ENCODE peak calls at places on chromosomes 5 and 9, in six cellular contexts. One of them, this sample, is unnamed.

GRCh38 chr5:57494104-57495098 is 11.8 kb upstream of the ACTBL2 start:
- DNase-seq in astrocyte: peak; percentile 99
- DNase-seq in pancreas: peak; percentile 60
- DNase-seq in AG09309: peak; percentile 93
- DNase-seq in neural progenitor cell: no peak
- DNase-seq in foreskin fibroblast: peak; percentile 96
- DNase-seq in this sample: peak; percentile 98

GRCh38 chr5:67575087-67575486 is 378.5 kb upstream of the CD180 start:
- DNase-seq in pancreas: no peak
- DNase-seq in AG09309: no peak
- DNase-seq in neural progenitor cell: no peak
- DNase-seq in astrocyte: no peak
- DNase-seq in foreskin fibroblast: no peak
- DNase-seq in this sample: no peak

GRCh38 chr5:23820764-23821471 is 313.5 kb downstream of the PRDM9 start:
- DNase-seq in astrocyte: no peak
- DNase-seq in neural progenitor cell: peak; percentile 45
- DNase-seq in foreskin fibroblast: peak; percentile 37
- DNase-seq in AG09309: no peak
- DNase-seq in pancreas: no peak
- DNase-seq in this sample: peak; percentile 18

GRCh38 chr5:172377856-172378255 is 76.5 kb downstream of the SH3PXD2B start:
- DNase-seq in pancreas: no peak
- DNase-seq in AG09309: no peak
- DNase-seq in neural progenitor cell: no peak
- DNase-seq in foreskin fibroblast: no peak
- DNase-seq in astrocyte: no peak
- DNase-seq in this sample: no peak

GRCh38 chr5:148897842-148898241 is 71.4 kb downstream of the ADRB2 start:
- DNase-seq in astrocyte: no peak
- DNase-seq in foreskin fibroblast: no peak
- DNase-seq in pancreas: no peak
- DNase-seq in AG09309: no peak
- DNase-seq in neural progenitor cell: no peak
- DNase-seq in this sample: no peak

GRCh38 chr9:7145361-7146069 is 387.7 kb downstream of the KDM4C start:
- DNase-seq in neural progenitor cell: no peak
- DNase-seq in pancreas: no peak
- DNase-seq in AG09309: no peak
- DNase-seq in astrocyte: no peak
- DNase-seq in foreskin fibroblast: peak; percentile 9
- DNase-seq in this sample: no peak

GRCh38 chr5:149387081-149387611 is 8.1 kb upstream of the IL17B start:
- DNase-seq in foreskin fibroblast: peak; percentile 72
- DNase-seq in neural progenitor cell: no peak
- DNase-seq in pancreas: no peak
- DNase-seq in astrocyte: peak; percentile 46
- DNase-seq in AG09309: peak; percentile 90
- DNase-seq in this sample: peak; percentile 87

GRCh38 chr5:159525117-159525516 is 194.8 kb upstream of the IL12B start:
- DNase-seq in AG09309: no peak
- DNase-seq in foreskin fibroblast: no peak
- DNase-seq in neural progenitor cell: no peak
- DNase-seq in pancreas: no peak
- DNase-seq in astrocyte: no peak
- DNase-seq in this sample: no peak

GRCh38 chr5:173202266-173202875 is 32.6 kb downstream of the NKX2-5 start:
- DNase-seq in AG09309: no peak
- DNase-seq in astrocyte: no peak
- DNase-seq in foreskin fibroblast: no peak
- DNase-seq in pancreas: no peak
- DNase-seq in neural progenitor cell: peak; percentile 16
- DNase-seq in this sample: no peak

GRCh38 chr5:147578228-147579024 is 68.6 kb upstream of the DPYSL3 start:
- DNase-seq in pancreas: no peak
- DNase-seq in astrocyte: peak; percentile 60
- DNase-seq in AG09309: no peak
- DNase-seq in foreskin fibroblast: peak; percentile 82
- DNase-seq in neural progenitor cell: peak; percentile 68
- DNase-seq in this sample: peak; percentile 60

GRCh38 chr9:12771891-12772290 is 2.9 kb upstream of the LURAP1L start:
- DNase-seq in AG09309: no peak
- DNase-seq in neural progenitor cell: no peak
- DNase-seq in pancreas: no peak
- DNase-seq in foreskin fibroblast: peak; percentile 61
- DNase-seq in astrocyte: peak; percentile 43
- DNase-seq in this sample: peak; percentile 72

GRCh38 chr5:168843277-168843997 is 264.3 kb upstream of the PANK3 start:
- DNase-seq in pancreas: no peak
- DNase-seq in foreskin fibroblast: peak; percentile 51
- DNase-seq in astrocyte: no peak
- DNase-seq in AG09309: no peak
- DNase-seq in neural progenitor cell: no peak
- DNase-seq in this sample: peak; percentile 58

GRCh38 chr9:71761938-71762353 is 6.4 kb downstream of the CEMIP2 start:
- DNase-seq in neural progenitor cell: no peak
- DNase-seq in foreskin fibroblast: no peak
- DNase-seq in AG09309: no peak
- DNase-seq in pancreas: no peak
- DNase-seq in astrocyte: no peak
- DNase-seq in this sample: no peak

GRCh38 chr9:127731938-127732337 is 3.2 kb downstream of the TOR2A start:
- DNase-seq in pancreas: no peak
- DNase-seq in astrocyte: no peak
- DNase-seq in neural progenitor cell: no peak
- DNase-seq in AG09309: no peak
- DNase-seq in foreskin fibroblast: no peak
- DNase-seq in this sample: no peak

GRCh38 chr9:2727966-2728613 is 10.8 kb downstream of the KCNV2 start:
- DNase-seq in astrocyte: peak; percentile 46
- DNase-seq in neural progenitor cell: peak; percentile 43
- DNase-seq in pancreas: no peak
- DNase-seq in AG09309: no peak
- DNase-seq in foreskin fibroblast: peak; percentile 82
- DNase-seq in this sample: peak; percentile 77

GRCh38 chr9:110452227-110452801 is 114.7 kb upstream of the TXNDC8 start:
- DNase-seq in foreskin fibroblast: peak; percentile 39
- DNase-seq in pancreas: no peak
- DNase-seq in neural progenitor cell: peak; percentile 13
- DNase-seq in AG09309: no peak
- DNase-seq in astrocyte: no peak
- DNase-seq in this sample: peak; percentile 3

GRCh38 chr9:36164989-36165388 is 4.2 kb upstream of the CCIN start:
- DNase-seq in pancreas: no peak
- DNase-seq in neural progenitor cell: no peak
- DNase-seq in astrocyte: no peak
- DNase-seq in AG09309: no peak
- DNase-seq in foreskin fibroblast: no peak
- DNase-seq in this sample: no peak

GRCh38 chr9:36163049-36163839 is 5.9 kb upstream of the CCIN start:
- DNase-seq in neural progenitor cell: peak; percentile 76
- DNase-seq in foreskin fibroblast: peak; percentile 68
- DNase-seq in AG09309: no peak
- DNase-seq in pancreas: no peak
- DNase-seq in astrocyte: peak; percentile 87
- DNase-seq in this sample: peak; percentile 46

GRCh38 chr9:36165766-36166149 is 3.4 kb upstream of the CCIN start:
- DNase-seq in neural progenitor cell: no peak
- DNase-seq in foreskin fibroblast: peak; percentile 77
- DNase-seq in pancreas: no peak
- DNase-seq in AG09309: no peak
- DNase-seq in astrocyte: peak; percentile 59
- DNase-seq in this sample: peak; percentile 42

GRCh38 chr9:36163840-36164175 is 5.4 kb upstream of the CCIN start:
- DNase-seq in neural progenitor cell: no peak
- DNase-seq in AG09309: no peak
- DNase-seq in pancreas: no peak
- DNase-seq in foreskin fibroblast: peak; percentile 71
- DNase-seq in astrocyte: peak; percentile 65
- DNase-seq in this sample: peak; percentile 60

DNA sequence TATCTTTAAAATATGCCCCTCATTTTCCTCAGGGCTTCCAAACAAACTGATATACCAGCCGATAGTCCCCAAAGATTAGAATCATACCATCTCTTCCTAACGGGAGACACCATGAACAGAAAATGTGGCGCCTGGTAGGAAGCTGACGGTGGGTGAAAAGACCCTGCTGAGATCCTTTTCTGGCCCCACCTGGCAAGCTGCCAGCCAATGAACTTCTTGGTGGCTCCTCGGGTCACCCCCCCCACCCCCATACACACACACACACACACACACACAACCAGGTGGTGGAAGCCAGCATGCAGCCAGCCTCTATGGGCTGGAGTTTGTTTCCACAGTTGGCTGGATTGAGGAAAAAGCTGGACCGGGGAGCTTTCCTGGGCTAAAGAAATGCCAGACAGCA is 4.8 kb upstream of the CCIN start:
- DNase-seq in pancreas: no peak
- DNase-seq in AG09309: no peak
- DNase-seq in foreskin fibroblast: no peak
- DNase-seq in neural progenitor cell: no peak
- DNase-seq in astrocyte: no peak
- DNase-seq in this sample: no peak
- TF ChIP-seq CTCF in pancreas: no peak
- TF ChIP-seq CTCF in AG09309: no peak
- TF ChIP-seq CTCF in foreskin fibroblast: no peak
- TF ChIP-seq CTCF in neural progenitor cell: no peak
- TF ChIP-seq CTCF in astrocyte: no peak
- TF ChIP-seq CTCF in this sample: no peak

GRCh38 chr5:135574493-135574892 is 4.3 kb downstream of the CXCL14 start:
- DNase-seq in neural progenitor cell: no peak
- DNase-seq in foreskin fibroblast: no peak
- DNase-seq in astrocyte: no peak
- DNase-seq in pancreas: no peak
- DNase-seq in AG09309: no peak
- DNase-seq in this sample: no peak

GRCh38 chr5:135578685-135579341 is at the start of gene CXCL14:
- DNase-seq in pancreas: no peak
- DNase-seq in astrocyte: peak; percentile 82
- DNase-seq in neural progenitor cell: peak; percentile 87
- DNase-seq in foreskin fibroblast: peak; percentile 89
- DNase-seq in AG09309: peak; percentile 25
- DNase-seq in this sample: peak; percentile 67

GRCh38 chr5:135577421-135577820 is 1.4 kb downstream of the CXCL14 start:
- DNase-seq in astrocyte: no peak
- DNase-seq in neural progenitor cell: no peak
- DNase-seq in foreskin fibroblast: no peak
- DNase-seq in pancreas: no peak
- DNase-seq in AG09309: no peak
- DNase-seq in this sample: no peak

GRCh38 chr5:135578305-135578684 is 496 bp downstream of the CXCL14 start:
- DNase-seq in AG09309: no peak
- DNase-seq in foreskin fibroblast: no peak
- DNase-seq in pancreas: no peak
- DNase-seq in astrocyte: no peak
- DNase-seq in neural progenitor cell: peak; percentile 17
- DNase-seq in this sample: no peak

DNA sequence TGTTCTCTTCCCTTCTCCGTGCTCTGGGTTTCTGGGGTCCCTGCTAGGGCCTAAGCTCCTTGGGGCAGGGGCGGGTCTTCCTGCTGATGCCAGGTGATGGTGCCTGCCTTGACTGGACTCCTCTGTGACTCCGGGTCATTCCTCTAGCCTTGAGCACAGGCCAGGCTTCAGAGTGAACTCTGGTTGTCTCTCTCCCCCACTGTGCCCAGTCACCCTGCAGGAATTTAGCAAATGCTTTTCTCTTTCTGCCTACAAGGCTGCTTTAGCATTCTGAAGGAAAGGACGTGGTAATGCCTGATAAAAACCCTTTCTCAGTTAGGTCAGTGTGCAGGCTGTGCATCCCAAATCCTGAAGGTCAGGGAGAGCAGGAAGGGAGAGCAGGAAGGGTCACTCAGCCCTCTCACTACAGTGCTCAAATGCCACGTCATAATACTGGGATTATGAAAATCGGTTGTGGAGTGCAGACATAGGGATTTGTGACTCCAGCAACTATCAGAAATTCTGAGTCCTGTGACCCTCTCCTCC is 2.7 kb downstream of the CXCL14 start:
- DNase-seq in pancreas: no peak
- DNase-seq in astrocyte: peak; percentile 44
- DNase-seq in AG09309: no peak
- DNase-seq in neural progenitor cell: peak; percentile 57
- DNase-seq in foreskin fibroblast: peak; percentile 73
- DNase-seq in this sample: peak; percentile 60
- H3K4me3 ChIP-seq in pancreas: no peak overlapping the region
- H3K4me3 ChIP-seq in astrocyte: no peak overlapping the region
- H3K4me3 ChIP-seq in AG09309: no peak overlapping the region
- H3K4me3 ChIP-seq in neural progenitor cell: no peak overlapping the region
- H3K4me3 ChIP-seq in foreskin fibroblast: no peak overlapping the region
- H3K4me3 ChIP-seq in this sample: no peak overlapping the region

GRCh38 chr9:99889120-99889519 is 17.3 kb upstream of the STX17 start:
- DNase-seq in neural progenitor cell: no peak
- DNase-seq in AG09309: no peak
- DNase-seq in astrocyte: no peak
- DNase-seq in foreskin fibroblast: no peak
- DNase-seq in pancreas: no peak
- DNase-seq in this sample: no peak
- TF ChIP-seq CTCF in neural progenitor cell: no peak
- TF ChIP-seq CTCF in AG09309: no peak
- TF ChIP-seq CTCF in astrocyte: no peak
- TF ChIP-seq CTCF in foreskin fibroblast: no peak
- TF ChIP-seq CTCF in pancreas: no peak
- TF ChIP-seq CTCF in this sample: no peak

GRCh38 chr9:136374183-136374575 is 710 bp upstream of the CARD9 start:
- DNase-seq in pancreas: no peak
- DNase-seq in foreskin fibroblast: no peak
- DNase-seq in astrocyte: no peak
- DNase-seq in neural progenitor cell: no peak
- DNase-seq in AG09309: no peak
- DNase-seq in this sample: no peak

GRCh38 chr9:136370687-136371530 is 2.6 kb downstream of the CARD9 start:
- DNase-seq in astrocyte: peak; percentile 64
- DNase-seq in neural progenitor cell: no peak
- DNase-seq in foreskin fibroblast: no peak
- DNase-seq in pancreas: no peak
- DNase-seq in AG09309: no peak
- DNase-seq in this sample: no peak

GRCh38 chr9:136373300-136374182 is at the start of gene CARD9:
- DNase-seq in pancreas: no peak
- DNase-seq in AG09309: no peak
- DNase-seq in astrocyte: no peak
- DNase-seq in foreskin fibroblast: peak; percentile 74
- DNase-seq in neural progenitor cell: no peak
- DNase-seq in this sample: no peak

GRCh38 chr9:136372006-136372405 is 1.5 kb downstream of the CARD9 start:
- DNase-seq in AG09309: no peak
- DNase-seq in neural progenitor cell: no peak
- DNase-seq in foreskin fibroblast: no peak
- DNase-seq in astrocyte: no peak
- DNase-seq in pancreas: no peak
- DNase-seq in this sample: no peak

GRCh38 chr9:136372561-136373299 is 739 bp downstream of the CARD9 start:
- DNase-seq in AG09309: no peak
- DNase-seq in foreskin fibroblast: peak; percentile 95
- DNase-seq in astrocyte: peak; percentile 54
- DNase-seq in pancreas: no peak
- DNase-seq in neural progenitor cell: peak; percentile 36
- DNase-seq in this sample: peak; percentile 81
- H3K4me3 ChIP-seq in AG09309: no peak overlapping the region
- H3K4me3 ChIP-seq in foreskin fibroblast: peak overlapping the region; percentile 12
- H3K4me3 ChIP-seq in astrocyte: no peak overlapping the region
- H3K4me3 ChIP-seq in pancreas: no peak overlapping the region
- H3K4me3 ChIP-seq in neural progenitor cell: no peak overlapping the region
- H3K4me3 ChIP-seq in this sample: peak overlapping the region; percentile 31

GRCh38 chr9:27353405-27354229 is 56.7 kb upstream of the EQTN start:
- DNase-seq in astrocyte: no peak
- DNase-seq in pancreas: no peak
- DNase-seq in AG09309: no peak
- DNase-seq in neural progenitor cell: peak; percentile 67
- DNase-seq in foreskin fibroblast: no peak
- DNase-seq in this sample: peak; percentile 55
- TF ChIP-seq CTCF in astrocyte: no peak
- TF ChIP-seq CTCF in pancreas: no peak
- TF ChIP-seq CTCF in AG09309: no peak
- TF ChIP-seq CTCF in neural progenitor cell: no peak
- TF ChIP-seq CTCF in foreskin fibroblast: no peak
- TF ChIP-seq CTCF in this sample: no peak